ENCODE peak calls at places on chromosomes 4 and X, in six cellular contexts. T is fibroblast of lung, A is osteocyte, C is upper lobe of right lung, D is kidney, W is progenitor cell of endocrine pancreas. U is an unnamed sample.

GRCh38 chr4:54318904-54319303 is 89.8 kb downstream of the PDGFRA start:
- DNase-seq in T (peak), A (no peak), C (no peak), D (no peak), W (no peak), U (peak)

GRCh38 chrX:47623540-47624027 is 3.9 kb upstream of the SYN1 start:
- DNase-seq in T (peak), A (no peak), C (peak), D (peak), W (no peak), U (peak)

GRCh38 chrX:10173331-10173900 is 16.6 kb downstream of the CLCN4 start:
- DNase-seq in T (peak), A (no peak), C (no peak), D (no peak), W (no peak), U (no peak)

GRCh38 chr4:176044589-176044951 is 21.1 kb upstream of the WDR17 start:
- DNase-seq in T (peak), A (no peak), C (no peak), D (no peak), W (no peak), U (no peak)

GRCh38 chr4:181475781-181476180 is 767.4 kb upstream of the TENM3 start:
- DNase-seq in T (no peak), A (no peak), C (no peak), D (no peak), W (no peak), U (no peak)

GRCh38 chr4:145034727-145035211 is 63.2 kb downstream of the ANAPC10 start:
- DNase-seq in T (peak), A (no peak), C (no peak), D (no peak), W (no peak), U (no peak)

GRCh38 chr4:173008436-173008835 is 160.2 kb upstream of the GALNT7 start:
- DNase-seq in T (no peak), A (no peak), C (no peak), D (no peak), W (no peak), U (no peak)

GRCh38 chrX:67614414-67614813 is 70.6 kb downstream of the AR start:
- DNase-seq in T (peak), A (no peak), C (no peak), D (no peak), W (no peak), U (no peak)

GRCh38 chr4:11628093-11628725 is 199.5 kb upstream of the HS3ST1 start:
- DNase-seq in T (peak), A (no peak), C (no peak), D (no peak), W (no peak), U (no peak)

GRCh38 chr4:6834867-6835266 is 52.3 kb downstream of the KIAA0232 start:
- DNase-seq in T (no peak), A (no peak), C (no peak), D (no peak), W (no peak), U (no peak)

GRCh38 chr4:57425610-57426009 is 315.4 kb upstream of the IGFBP7 start:
- DNase-seq in T (no peak), A (no peak), C (no peak), D (no peak), W (no peak), U (no peak)

GRCh38 chr4:56551516-56551915 is 45.9 kb downstream of the ARL9 start:
- DNase-seq in T (no peak), A (no peak), C (no peak), D (no peak), W (no peak), U (no peak)

GRCh38 chrX:150731795-150732194 is 38.6 kb downstream of the MTMR1 start:
- DNase-seq in T (peak), A (no peak), C (no peak), D (no peak), W (no peak), U (no peak)

GRCh38 chr4:3466691-3467600 is 3.8 kb downstream of the DOK7 start:
- DNase-seq in T (no peak), A (no peak), C (no peak), D (peak), W (no peak), U (no peak)

GRCh38 chr4:3672465-3672831 is 93.7 kb upstream of the ADRA2C start:
- DNase-seq in T (no peak), A (no peak), C (peak), D (peak), W (no peak), U (no peak)

GRCh38 chr4:25236971-25237370 is 3.1 kb downstream of the PI4K2B start:
- DNase-seq in T (no peak), A (no peak), C (no peak), D (no peak), W (no peak), U (no peak)

GRCh38 chrX:153725039-153725831 is 579 bp downstream of the ABCD1 start:
- DNase-seq in T (no peak), A (no peak), C (no peak), D (peak), W (no peak), U (no peak)

GRCh38 chr4:83093060-83093640 is 21.4 kb downstream of the PLAC8 start:
- DNase-seq in T (no peak), A (no peak), C (no peak), D (no peak), W (no peak), U (no peak)

GRCh38 chr4:41258783-41259182 is 2.1 kb downstream of the UCHL1 start:
- DNase-seq in T (peak), A (no peak), C (no peak), D (no peak), W (no peak), U (no peak)

GRCh38 chrX:108590496-108590895 is 145.9 kb downstream of the IRS4 start:
- DNase-seq in T (no peak), A (no peak), C (no peak), D (no peak), W (no peak), U (no peak)

GRCh38 chrX:108582151-108582550 is 142.5 kb downstream of the COL4A5 start:
- DNase-seq in T (no peak), A (no peak), C (no peak), D (no peak), W (no peak), U (peak)

GRCh38 chrX:108584617-108585211 is 145.1 kb downstream of the COL4A5 start:
- DNase-seq in T (no peak), A (no peak), C (no peak), D (no peak), W (no peak), U (peak)
- TF ChIP-seq CTCF in T (no peak), A (peak), C (peak), D (no peak), W (peak), U (peak)

DNA sequence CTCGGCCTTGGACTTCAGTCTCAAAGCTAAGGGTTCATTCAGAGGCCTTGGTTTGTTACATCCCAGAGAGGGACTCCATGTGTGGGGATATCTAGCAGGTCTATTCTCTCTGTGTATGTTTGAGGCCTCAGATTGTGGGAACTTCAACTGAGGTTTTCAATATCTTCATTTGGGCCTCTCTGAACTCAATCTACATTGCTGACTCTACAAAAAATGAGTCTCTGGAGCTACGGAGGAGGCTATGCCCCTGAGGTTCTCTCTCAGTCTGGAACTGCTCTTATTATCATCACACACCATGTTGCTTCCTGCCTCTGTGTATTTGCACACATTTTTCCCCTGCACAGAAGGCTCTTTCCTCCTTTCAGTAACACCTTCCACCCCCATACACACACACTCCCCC is 5.1 kb upstream of the TSR2 start:
- DNase-seq in T (no peak), A (no peak), C (no peak), D (no peak), W (no peak), U (no peak)
- TF ChIP-seq CTCF in T (no peak), A (no peak), C (no peak), D (no peak), W (no peak), U (no peak)

GRCh38 chr4:153765836-153766235 is 6.0 kb upstream of the RNF175 start:
- DNase-seq in T (no peak), A (no peak), C (no peak), D (no peak), W (no peak), U (no peak)

GRCh38 chr4:153764611-153765368 is 5.0 kb upstream of the RNF175 start:
- DNase-seq in T (peak), A (no peak), C (no peak), D (no peak), W (no peak), U (no peak)

GRCh38 chr4:153759407-153760226 is at the start of gene RNF175:
- DNase-seq in T (no peak), A (no peak), C (no peak), D (no peak), W (peak), U (no peak)

GRCh38 chr4:153766758-153767157 is 6.9 kb upstream of the RNF175 start:
- DNase-seq in T (no peak), A (no peak), C (no peak), D (no peak), W (no peak), U (no peak)

DNA sequence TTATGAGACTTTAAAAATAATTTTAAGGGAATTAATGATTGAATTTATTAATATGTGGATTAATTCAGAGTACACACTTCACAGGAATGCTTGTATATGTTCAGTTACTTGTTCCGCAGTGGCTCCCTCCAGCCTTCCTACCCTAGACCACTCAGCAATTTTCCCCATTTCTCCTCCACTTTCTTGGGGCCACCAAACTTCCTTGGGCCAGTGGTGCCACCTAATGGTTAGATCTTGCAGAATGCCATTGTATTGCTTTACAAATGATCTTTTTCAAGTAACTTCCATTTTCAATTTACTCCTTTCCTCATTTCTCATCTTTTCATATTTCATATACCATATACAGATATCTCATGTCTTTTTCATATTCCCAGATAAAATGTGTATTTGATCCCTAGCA is 3.6 kb upstream of the RNF175 start:
- DNase-seq in T (no peak), A (no peak), C (no peak), D (no peak), W (no peak), U (no peak)
- TF ChIP-seq CTCF in T (no peak), A (peak), C (peak), D (no peak), W (peak), U (peak)

DNA sequence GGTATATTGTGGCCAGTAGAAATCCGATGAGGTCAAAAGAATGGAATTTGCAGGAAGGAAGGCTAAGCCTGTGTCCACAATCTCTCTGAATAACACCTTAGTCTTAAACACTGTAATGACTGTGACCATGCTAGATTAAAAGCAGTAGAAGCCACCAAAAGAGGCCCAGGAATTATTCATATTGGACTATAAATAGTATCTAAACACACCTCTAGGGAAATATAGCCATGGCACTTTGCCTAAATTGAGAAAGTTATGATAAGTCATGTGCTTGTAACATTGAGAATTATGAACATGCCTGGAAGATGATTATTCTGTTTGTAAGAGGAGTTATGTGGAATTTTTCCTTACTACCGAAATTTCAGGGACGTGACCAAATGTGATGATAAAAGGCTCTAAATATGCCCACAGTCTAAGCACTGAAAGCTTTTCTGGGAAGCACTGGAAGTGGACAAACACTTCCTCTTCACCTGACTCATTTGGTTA is 298.5 kb downstream of the KCTD8 start:
- DNase-seq in T (peak), A (no peak), C (no peak), D (no peak), W (no peak), U (no peak)
- TF ChIP-seq CTCF in T (no peak), A (no peak), C (no peak), D (no peak), W (no peak), U (no peak)

DNA sequence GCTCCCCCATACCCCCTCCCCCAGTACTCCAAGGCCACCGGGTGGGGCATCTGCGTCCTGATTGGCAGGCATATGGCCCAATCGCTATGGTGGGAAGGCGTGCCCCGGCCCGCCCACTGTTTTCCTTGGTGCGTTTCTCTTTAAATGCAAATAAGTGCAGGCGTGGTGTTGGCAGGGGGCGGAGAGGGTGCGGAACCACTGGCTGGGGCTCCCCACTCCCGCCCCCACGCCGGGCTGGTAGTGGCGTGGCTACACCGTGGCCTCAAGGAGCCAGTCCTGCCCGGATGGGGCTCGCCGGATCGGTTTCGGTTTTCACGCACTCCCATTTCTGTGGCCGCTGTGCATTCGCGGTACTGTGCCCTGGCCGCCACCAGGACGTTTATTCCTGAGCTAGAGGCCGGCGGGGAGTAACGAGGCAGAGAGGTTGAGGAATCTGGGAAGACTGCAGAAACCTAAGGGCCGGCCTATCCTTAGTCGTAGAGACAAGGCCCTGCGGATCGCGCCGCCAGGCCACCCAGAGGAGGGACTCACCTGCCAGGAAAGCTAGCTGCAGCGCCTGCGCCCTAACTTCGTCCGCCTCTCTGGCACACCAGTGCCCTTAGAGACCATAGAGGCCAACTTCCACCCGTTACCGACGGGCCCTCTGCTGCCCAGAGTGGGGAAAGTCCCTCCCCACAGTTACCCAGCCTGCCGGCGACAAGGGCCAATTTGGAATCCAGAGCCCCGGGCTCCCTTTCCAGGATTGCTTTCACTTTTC is 405 bp upstream of the AMER1 start:
- DNase-seq in T (peak), A (peak), C (peak), D (peak), W (peak), U (peak)
- TF ChIP-seq CTCF in T (no peak), A (peak), C (peak), D (peak), W (peak), U (peak)